ENCODE peak calls at places on chromosomes 1 and 21, in six cellular contexts. One of them, this sample, is unnamed.

GRCh38 chr21:40466893-40467483 is 380.0 kb downstream of the DSCAM start:
- DNase-seq in suprapubic skin: no peak
- DNase-seq in heart left ventricle: no peak
- DNase-seq in fibroblast of lung: peak; percentile 13
- DNase-seq in coronary artery: no peak
- DNase-seq in Panc1: peak; percentile 32
- DNase-seq in this sample: no peak

GRCh38 chr1:229117664-229118300 is 153.1 kb upstream of the RAB4A start:
- DNase-seq in suprapubic skin: peak; percentile 84
- DNase-seq in heart left ventricle: peak; percentile 71
- DNase-seq in fibroblast of lung: peak; percentile 23
- DNase-seq in coronary artery: peak; percentile 92
- DNase-seq in Panc1: no peak
- DNase-seq in this sample: no peak

GRCh38 chr1:102833171-102833570 is 275.2 kb downstream of the COL11A1 start:
- DNase-seq in suprapubic skin: no peak
- DNase-seq in heart left ventricle: no peak
- DNase-seq in fibroblast of lung: no peak
- DNase-seq in coronary artery: no peak
- DNase-seq in Panc1: no peak
- DNase-seq in this sample: no peak

GRCh38 chr21:31366825-31367224 is 22.8 kb upstream of the TIAM1 start:
- DNase-seq in suprapubic skin: no peak
- DNase-seq in heart left ventricle: no peak
- DNase-seq in fibroblast of lung: peak; percentile 96
- DNase-seq in coronary artery: no peak
- DNase-seq in Panc1: peak; percentile 69
- DNase-seq in this sample: peak; percentile 88

GRCh38 chr21:36890086-36890485 is 76.4 kb downstream of the HLCS start:
- DNase-seq in suprapubic skin: no peak
- DNase-seq in heart left ventricle: no peak
- DNase-seq in fibroblast of lung: peak; percentile 63
- DNase-seq in coronary artery: no peak
- DNase-seq in Panc1: no peak
- DNase-seq in this sample: no peak

GRCh38 chr1:248243204-248243603 is 12.0 kb downstream of the OR2M4 start:
- DNase-seq in suprapubic skin: no peak
- DNase-seq in heart left ventricle: no peak
- DNase-seq in fibroblast of lung: peak; percentile 3
- DNase-seq in coronary artery: no peak
- DNase-seq in Panc1: peak; percentile 20
- DNase-seq in this sample: peak; percentile 3

GRCh38 chr1:100039571-100039970 is 69.8 kb downstream of the SLC35A3 start:
- DNase-seq in suprapubic skin: no peak
- DNase-seq in heart left ventricle: no peak
- DNase-seq in fibroblast of lung: no peak
- DNase-seq in coronary artery: no peak
- DNase-seq in Panc1: no peak
- DNase-seq in this sample: no peak

GRCh38 chr1:23544444-23545389 is 13.7 kb upstream of the E2F2 start:
- DNase-seq in suprapubic skin: peak; percentile 85
- DNase-seq in heart left ventricle: peak; percentile 66
- DNase-seq in fibroblast of lung: peak; percentile 64
- DNase-seq in coronary artery: peak; percentile 84
- DNase-seq in Panc1: no peak
- DNase-seq in this sample: peak; percentile 81

GRCh38 chr1:221891708-221892107 is 149.8 kb upstream of the DUSP10 start:
- DNase-seq in suprapubic skin: no peak
- DNase-seq in heart left ventricle: no peak
- DNase-seq in fibroblast of lung: no peak
- DNase-seq in coronary artery: no peak
- DNase-seq in Panc1: no peak
- DNase-seq in this sample: no peak

GRCh38 chr1:62038594-62039284 is 155.9 kb upstream of the L1TD1 start:
- DNase-seq in suprapubic skin: no peak
- DNase-seq in heart left ventricle: no peak
- DNase-seq in fibroblast of lung: no peak
- DNase-seq in coronary artery: no peak
- DNase-seq in Panc1: no peak
- DNase-seq in this sample: no peak

GRCh38 chr21:31370893-31371652 is 27.0 kb upstream of the TIAM1 start:
- DNase-seq in suprapubic skin: no peak
- DNase-seq in heart left ventricle: peak; percentile 42
- DNase-seq in fibroblast of lung: peak; percentile 70
- DNase-seq in coronary artery: no peak
- DNase-seq in Panc1: no peak
- DNase-seq in this sample: no peak

GRCh38 chr1:76802094-76802493 is 65.2 kb upstream of the ST6GALNAC5 start:
- DNase-seq in suprapubic skin: no peak
- DNase-seq in heart left ventricle: no peak
- DNase-seq in fibroblast of lung: no peak
- DNase-seq in coronary artery: no peak
- DNase-seq in Panc1: no peak
- DNase-seq in this sample: no peak

GRCh38 chr21:17819878-17820232 is 699 bp upstream of the C21orf91 start:
- DNase-seq in suprapubic skin: no peak
- DNase-seq in heart left ventricle: no peak
- DNase-seq in fibroblast of lung: no peak
- DNase-seq in coronary artery: no peak
- DNase-seq in Panc1: no peak
- DNase-seq in this sample: no peak

GRCh38 chr1:121417289-121417955 is 232.6 kb downstream of the SRGAP2C start:
- DNase-seq in suprapubic skin: no peak
- DNase-seq in heart left ventricle: no peak
- DNase-seq in fibroblast of lung: peak; percentile 11
- DNase-seq in coronary artery: no peak
- DNase-seq in Panc1: no peak
- DNase-seq in this sample: no peak

GRCh38 chr1:8363764-8364301 is 45.9 kb downstream of the SLC45A1 start:
- DNase-seq in suprapubic skin: no peak
- DNase-seq in heart left ventricle: no peak
- DNase-seq in fibroblast of lung: no peak
- DNase-seq in coronary artery: no peak
- DNase-seq in Panc1: no peak
- DNase-seq in this sample: no peak

GRCh38 chr1:153783233-153784190 is 8.3 kb downstream of the SLC27A3 start:
- DNase-seq in suprapubic skin: peak; percentile 93
- DNase-seq in heart left ventricle: peak; percentile 93
- DNase-seq in fibroblast of lung: peak; percentile 85
- DNase-seq in coronary artery: peak; percentile 95
- DNase-seq in Panc1: peak; percentile 54
- DNase-seq in this sample: peak; percentile 78
- TF ChIP-seq CTCF in suprapubic skin: no peak
- TF ChIP-seq CTCF in heart left ventricle: no peak
- TF ChIP-seq CTCF in fibroblast of lung: peak; percentile 10
- TF ChIP-seq CTCF in coronary artery: no peak
- TF ChIP-seq CTCF in Panc1: no peak
- TF ChIP-seq CTCF in this sample: no peak

DNA sequence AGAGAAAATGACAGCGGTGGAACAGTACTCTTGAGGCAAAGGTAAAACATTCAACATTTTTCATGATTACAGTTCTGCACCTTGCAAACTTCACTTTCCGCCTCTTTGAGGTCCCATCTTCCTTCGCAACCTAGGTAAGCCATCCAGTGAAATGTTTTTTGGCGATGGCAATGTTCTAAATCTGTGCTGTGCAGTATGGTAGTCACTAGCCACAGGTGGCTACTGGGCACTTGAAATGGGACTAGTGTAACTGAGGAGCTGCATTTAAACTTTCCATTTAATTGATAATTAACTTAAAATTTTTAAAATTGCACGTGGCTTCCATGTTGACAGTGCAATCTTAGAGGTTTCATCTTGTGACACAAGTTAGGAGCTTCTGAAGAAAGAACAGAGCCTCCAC is 13.0 kb downstream of the EXOC8 start:
- DNase-seq in suprapubic skin: no peak
- DNase-seq in heart left ventricle: no peak
- DNase-seq in fibroblast of lung: no peak
- DNase-seq in coronary artery: no peak
- DNase-seq in Panc1: no peak
- DNase-seq in this sample: no peak
- H3K4me3 ChIP-seq in suprapubic skin: no peak overlapping the region
- H3K4me3 ChIP-seq in heart left ventricle: no peak overlapping the region
- H3K4me3 ChIP-seq in fibroblast of lung: no peak overlapping the region
- H3K4me3 ChIP-seq in coronary artery: no peak overlapping the region
- H3K4me3 ChIP-seq in Panc1: no peak overlapping the region
- H3K4me3 ChIP-seq in this sample: no peak overlapping the region

GRCh38 chr1:31662463-31662862 is 17.8 kb upstream of the PEF1 start:
- DNase-seq in suprapubic skin: no peak
- DNase-seq in heart left ventricle: no peak
- DNase-seq in fibroblast of lung: no peak
- DNase-seq in coronary artery: no peak
- DNase-seq in Panc1: no peak
- DNase-seq in this sample: no peak
- H3K27ac ChIP-seq in suprapubic skin: no peak overlapping the region
- H3K27ac ChIP-seq in heart left ventricle: no peak overlapping the region
- H3K27ac ChIP-seq in fibroblast of lung: no peak overlapping the region
- H3K27ac ChIP-seq in coronary artery: no peak overlapping the region
- H3K27ac ChIP-seq in Panc1: no peak overlapping the region
- H3K27ac ChIP-seq in this sample: no peak overlapping the region

DNA sequence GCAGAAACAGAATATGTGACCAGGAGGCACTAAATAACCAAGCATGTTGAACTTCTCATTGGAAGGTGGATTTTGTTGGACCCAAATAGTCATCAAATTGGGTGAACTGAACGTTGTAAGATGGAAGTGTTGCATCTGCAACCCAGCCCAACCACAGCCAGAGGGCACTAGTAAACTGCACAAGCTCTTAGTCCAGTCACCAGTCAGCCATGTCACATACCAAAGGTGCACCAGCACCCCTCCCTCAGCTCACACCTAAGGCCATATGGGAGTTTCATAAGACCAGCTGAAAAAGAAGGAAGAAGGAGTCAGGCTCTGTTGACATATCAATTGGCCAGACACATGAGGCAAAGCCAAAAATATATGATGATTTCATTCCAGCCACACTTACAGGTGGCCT is 481.7 kb upstream of the NR5A2 start:
- DNase-seq in suprapubic skin: no peak
- DNase-seq in heart left ventricle: no peak
- DNase-seq in fibroblast of lung: no peak
- DNase-seq in coronary artery: no peak
- DNase-seq in Panc1: no peak
- DNase-seq in this sample: no peak
- TF ChIP-seq CTCF in suprapubic skin: no peak
- TF ChIP-seq CTCF in heart left ventricle: no peak
- TF ChIP-seq CTCF in fibroblast of lung: peak; percentile 23
- TF ChIP-seq CTCF in coronary artery: no peak
- TF ChIP-seq CTCF in Panc1: peak; percentile 40
- TF ChIP-seq CTCF in this sample: peak; percentile 45

DNA sequence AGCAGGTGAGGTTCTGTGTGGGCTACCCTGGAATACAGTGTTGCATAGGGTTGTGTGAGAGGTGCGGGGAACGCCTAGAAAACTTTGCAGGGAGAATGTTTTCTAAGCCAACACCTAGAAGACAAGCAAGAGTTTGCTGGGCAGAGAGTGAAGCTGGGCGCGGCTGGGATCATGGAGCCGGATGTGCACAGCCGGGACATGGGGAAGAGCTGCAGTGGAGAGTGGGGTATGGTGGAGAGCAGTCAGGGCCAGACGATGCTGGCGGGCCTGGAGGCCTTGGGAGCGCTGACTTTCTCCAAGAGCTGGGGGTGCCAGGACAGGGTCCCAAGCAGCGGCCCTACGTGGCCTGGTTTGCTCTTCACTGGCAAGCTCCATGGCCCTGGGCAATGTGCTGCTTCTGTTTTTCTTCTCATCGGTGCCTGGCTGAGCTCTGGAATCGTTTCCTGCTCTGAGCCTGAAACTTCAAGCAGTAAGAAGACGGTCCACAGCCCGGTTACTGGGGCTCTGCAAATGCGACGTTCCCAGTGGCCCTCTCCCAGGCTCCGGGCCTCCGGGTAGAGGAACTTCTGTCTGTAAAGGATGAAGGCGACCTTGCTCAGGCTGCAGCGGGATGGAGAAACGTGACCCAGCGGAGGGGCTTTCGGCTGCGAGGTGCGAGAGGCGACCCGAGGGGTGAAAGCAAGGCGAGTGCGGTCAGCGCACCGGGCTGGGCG is 51.9 kb upstream of the CD34 start:
- DNase-seq in suprapubic skin: peak; percentile 88
- DNase-seq in heart left ventricle: peak; percentile 66
- DNase-seq in fibroblast of lung: peak; percentile 29
- DNase-seq in coronary artery: peak; percentile 83
- DNase-seq in Panc1: no peak
- DNase-seq in this sample: no peak
- H3K4me3 ChIP-seq in suprapubic skin: peak overlapping the region; percentile 66
- H3K4me3 ChIP-seq in heart left ventricle: peak overlapping the region; percentile 53
- H3K4me3 ChIP-seq in fibroblast of lung: peak overlapping the region; percentile 44
- H3K4me3 ChIP-seq in coronary artery: peak overlapping the region; percentile 72
- H3K4me3 ChIP-seq in Panc1: peak overlapping the region; percentile 75
- H3K4me3 ChIP-seq in this sample: peak overlapping the region; percentile 60

GRCh38 chr1:15168479-15168878 is 14.9 kb downstream of the TMEM51 start:
- DNase-seq in suprapubic skin: no peak
- DNase-seq in heart left ventricle: no peak
- DNase-seq in fibroblast of lung: peak; percentile 96
- DNase-seq in coronary artery: no peak
- DNase-seq in Panc1: peak; percentile 82
- DNase-seq in this sample: peak; percentile 98
- H3K27ac ChIP-seq in suprapubic skin: no peak overlapping the region
- H3K27ac ChIP-seq in heart left ventricle: no peak overlapping the region
- H3K27ac ChIP-seq in fibroblast of lung: peak overlapping the region; percentile 22
- H3K27ac ChIP-seq in coronary artery: no peak overlapping the region
- H3K27ac ChIP-seq in Panc1: peak overlapping the region; percentile 79
- H3K27ac ChIP-seq in this sample: peak overlapping the region; percentile 98

DNA sequence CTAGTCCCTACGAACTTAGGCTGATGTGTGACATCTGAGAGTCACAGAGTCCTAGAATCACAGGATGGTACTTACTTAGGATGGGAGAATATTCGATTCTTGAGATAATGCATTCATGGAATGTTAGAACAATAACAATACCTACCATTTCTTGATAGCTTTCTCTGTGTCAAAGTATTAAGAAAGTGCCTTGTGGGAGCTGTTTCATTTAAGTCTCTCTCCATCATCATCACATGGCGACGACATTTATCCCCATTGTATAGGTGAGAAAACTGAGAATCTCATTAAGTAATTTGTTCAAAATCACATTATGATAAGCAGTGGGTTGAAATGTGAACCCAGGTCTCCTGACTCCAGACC is 270.7 kb downstream of the TRABD2B start:
- DNase-seq in suprapubic skin: no peak
- DNase-seq in heart left ventricle: no peak
- DNase-seq in fibroblast of lung: no peak
- DNase-seq in coronary artery: no peak
- DNase-seq in Panc1: no peak
- DNase-seq in this sample: no peak
- TF ChIP-seq CTCF in suprapubic skin: no peak
- TF ChIP-seq CTCF in heart left ventricle: no peak
- TF ChIP-seq CTCF in fibroblast of lung: no peak
- TF ChIP-seq CTCF in coronary artery: no peak
- TF ChIP-seq CTCF in Panc1: peak; percentile 46
- TF ChIP-seq CTCF in this sample: no peak

GRCh38 chr1:157704878-157705277 is 4.3 kb upstream of the FCRL3 start:
- DNase-seq in suprapubic skin: no peak
- DNase-seq in heart left ventricle: no peak
- DNase-seq in fibroblast of lung: no peak
- DNase-seq in coronary artery: no peak
- DNase-seq in Panc1: no peak
- DNase-seq in this sample: no peak
- H3K4me3 ChIP-seq in suprapubic skin: no peak overlapping the region
- H3K4me3 ChIP-seq in heart left ventricle: no peak overlapping the region
- H3K4me3 ChIP-seq in fibroblast of lung: no peak overlapping the region
- H3K4me3 ChIP-seq in coronary artery: no peak overlapping the region
- H3K4me3 ChIP-seq in Panc1: no peak overlapping the region
- H3K4me3 ChIP-seq in this sample: no peak overlapping the region

This sample was measured in brain microvascular endothelial cell.